ENCODE peak calls at places on chromosomes 16 and 17, in ten cellular contexts. F, L, Q, A, O, R, D, K, Y and V are unnamed samples.

GRCh38 chr16:29727452-29727851 is 18.3 kb downstream of the C16orf54 start:
- DNase-seq in F (no peak), L (no peak), Q (no peak), A (no peak), O (no peak), R (no peak), D (no peak), K (no peak), Y (no peak), V (no peak)

GRCh38 chr17:14201087-14201486 is 35.6 kb downstream of the CDRT15 start:
- DNase-seq in F (peak), L (no peak), Q (no peak), A (no peak), O (peak), R (no peak), D (no peak), K (no peak), Y (no peak), V (no peak)

GRCh38 chr16:59259964-59260348 is 525.8 kb upstream of the GOT2 start:
- DNase-seq in F (no peak), L (no peak), Q (no peak), A (no peak), O (no peak), R (no peak), D (no peak), K (no peak), Y (no peak), V (no peak)

GRCh38 chr16:68281368-68282063 is 17.2 kb downstream of the SLC7A6 start:
- DNase-seq in F (no peak), L (no peak), Q (no peak), A (no peak), O (no peak), R (no peak), D (no peak), K (no peak), Y (no peak), V (no peak)

GRCh38 chr17:66240630-66241029 is 11.4 kb upstream of the APOH start:
- DNase-seq in F (peak), L (no peak), Q (no peak), A (no peak), O (peak), R (no peak), D (no peak), K (no peak), Y (no peak), V (peak)

GRCh38 chr17:61000911-61001310 is 323.3 kb downstream of the BCAS3 start:
- DNase-seq in F (peak), L (no peak), Q (no peak), A (no peak), O (peak), R (no peak), D (no peak), K (no peak), Y (no peak), V (peak)

GRCh38 chr17:4319221-4319620 is 47.3 kb downstream of the UBE2G1 start:
- DNase-seq in F (no peak), L (no peak), Q (no peak), A (no peak), O (no peak), R (no peak), D (no peak), K (no peak), Y (no peak), V (peak)

GRCh38 chr17:5526821-5527598 is 40.6 kb downstream of the MIS12 start:
- DNase-seq in F (peak), L (no peak), Q (peak), A (no peak), O (peak), R (no peak), D (no peak), K (peak), Y (peak), V (peak)

GRCh38 chr16:52494145-52494544 is 52.8 kb downstream of the TOX3 start:
- DNase-seq in F (no peak), L (no peak), Q (no peak), A (no peak), O (no peak), R (no peak), D (no peak), K (no peak), Y (no peak), V (no peak)

GRCh38 chr16:77738706-77739105 is 16.4 kb downstream of the NUDT7 start:
- DNase-seq in F (no peak), L (no peak), Q (no peak), A (no peak), O (no peak), R (no peak), D (no peak), K (no peak), Y (no peak), V (peak)

GRCh38 chr16:27721548-27722265 is 171.8 kb downstream of the KATNIP start:
- DNase-seq in F (peak), L (no peak), Q (peak), A (peak), O (peak), R (no peak), D (peak), K (no peak), Y (peak), V (no peak)

GRCh38 chr17:83128306-83129240 is 49.2 kb downstream of the METRNL start:
- DNase-seq in F (no peak), L (peak), Q (peak), A (peak), O (no peak), R (peak), D (no peak), K (no peak), Y (no peak), V (no peak)

GRCh38 chr16:27973678-27974077 is 89.8 kb downstream of the GSG1L start:
- DNase-seq in F (no peak), L (no peak), Q (no peak), A (peak), O (no peak), R (no peak), D (no peak), K (no peak), Y (no peak), V (no peak)

GRCh38 chr16:54342966-54343365 is 56.4 kb upstream of the IRX3 start:
- DNase-seq in F (no peak), L (no peak), Q (no peak), A (no peak), O (no peak), R (no peak), D (no peak), K (no peak), Y (no peak), V (peak)

GRCh38 chr16:68776821-68777485 is 39.9 kb downstream of the CDH1 start:
- DNase-seq in F (no peak), L (no peak), Q (no peak), A (no peak), O (no peak), R (no peak), D (no peak), K (no peak), Y (no peak), V (peak)

GRCh38 chr16:49515016-49515415 is 141.4 kb downstream of the C16orf78 start:
- DNase-seq in F (no peak), L (no peak), Q (no peak), A (no peak), O (no peak), R (no peak), D (no peak), K (no peak), Y (no peak), V (no peak)

DNA sequence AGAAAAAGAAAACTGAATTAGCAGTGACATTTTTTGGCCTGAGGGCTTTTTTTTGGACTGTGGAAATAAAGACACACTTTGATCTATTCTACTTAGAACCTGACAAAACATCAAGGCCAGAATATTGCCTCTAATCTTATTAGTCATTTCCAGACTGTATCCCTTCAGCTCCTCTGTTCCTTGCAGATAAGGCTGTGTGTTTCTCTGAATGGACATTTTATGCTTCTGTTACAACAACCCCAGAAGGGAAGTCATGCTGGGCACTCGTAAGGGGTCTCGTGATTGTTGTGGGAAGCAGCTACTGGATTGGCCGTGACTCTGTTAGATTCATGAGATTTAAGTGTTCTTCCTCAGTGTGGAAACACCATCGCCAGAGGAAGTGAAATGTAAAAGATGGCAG is 31.7 kb upstream of the HS3ST2 start:
- DNase-seq in F (no peak), L (no peak), Q (no peak), A (no peak), O (no peak), R (no peak), D (no peak), K (no peak), Y (peak), V (no peak)
- H3K4me3 ChIP-seq in F (no peak), L (no peak), Q (no peak), A (no peak), O (no peak), R (no peak), D (no peak), K (no peak), Y (no peak), V (no peak)

GRCh38 chr17:10034719-10035475 is 129.8 kb upstream of the RCVRN start:
- DNase-seq in F (no peak), L (no peak), Q (no peak), A (no peak), O (no peak), R (no peak), D (no peak), K (no peak), Y (no peak), V (no peak)
- H3K4me3 ChIP-seq in F (no peak), L (peak), Q (peak), A (no peak), O (no peak), R (peak), D (no peak), K (no peak), Y (no peak), V (no peak)

GRCh38 chr17:68200689-68201424 is 47.0 kb upstream of the AMZ2 start:
- DNase-seq in F (peak), L (peak), Q (no peak), A (peak), O (peak), R (peak), D (peak), K (peak), Y (peak), V (peak)

GRCh38 chr17:68207651-68208253 is 40.1 kb upstream of the AMZ2 start:
- DNase-seq in F (no peak), L (no peak), Q (no peak), A (peak), O (no peak), R (peak), D (no peak), K (no peak), Y (no peak), V (no peak)

GRCh38 chr17:68201425-68201785 is 46.4 kb upstream of the AMZ2 start:
- DNase-seq in F (no peak), L (no peak), Q (no peak), A (peak), O (no peak), R (no peak), D (no peak), K (no peak), Y (no peak), V (no peak)

GRCh38 chr17:68205251-68205807 is 42.5 kb upstream of the AMZ2 start:
- DNase-seq in F (peak), L (peak), Q (peak), A (peak), O (peak), R (peak), D (peak), K (peak), Y (peak), V (peak)

DNA sequence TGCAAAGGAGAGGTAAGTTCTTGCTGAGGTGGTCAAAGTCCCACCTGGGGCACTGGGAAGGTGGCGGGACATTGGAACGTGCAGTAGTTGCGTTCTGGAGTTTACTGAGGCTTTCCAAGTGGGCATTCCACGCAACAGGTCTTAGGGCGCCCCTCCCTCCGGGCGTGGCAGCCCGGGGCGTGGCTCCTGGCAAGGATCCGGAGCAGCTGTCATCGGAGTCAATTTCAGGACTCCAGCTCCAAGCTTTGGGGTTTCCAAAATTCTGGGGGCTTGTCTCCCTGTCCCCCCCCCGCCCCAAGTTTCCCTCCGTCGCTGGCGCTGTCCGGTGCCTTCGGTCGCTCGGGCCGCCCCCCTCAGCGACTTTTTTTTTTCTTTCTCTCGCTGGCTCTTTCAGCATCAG is 43.1 kb upstream of the AMZ2 start:
- DNase-seq in F (no peak), L (peak), Q (no peak), A (peak), O (no peak), R (peak), D (no peak), K (peak), Y (no peak), V (no peak)
- H3K4me3 ChIP-seq in F (peak), L (peak), Q (peak), A (peak), O (peak), R (peak), D (peak), K (peak), Y (peak), V (peak)

GRCh38 chr16:85334718-85335583 is 222.7 kb upstream of the CIBAR2 start:
- DNase-seq in F (no peak), L (no peak), Q (no peak), A (no peak), O (no peak), R (peak), D (no peak), K (no peak), Y (no peak), V (no peak)
- H3K4me3 ChIP-seq in F (no peak), L (peak), Q (no peak), A (no peak), O (no peak), R (no peak), D (no peak), K (no peak), Y (no peak), V (no peak)

DNA sequence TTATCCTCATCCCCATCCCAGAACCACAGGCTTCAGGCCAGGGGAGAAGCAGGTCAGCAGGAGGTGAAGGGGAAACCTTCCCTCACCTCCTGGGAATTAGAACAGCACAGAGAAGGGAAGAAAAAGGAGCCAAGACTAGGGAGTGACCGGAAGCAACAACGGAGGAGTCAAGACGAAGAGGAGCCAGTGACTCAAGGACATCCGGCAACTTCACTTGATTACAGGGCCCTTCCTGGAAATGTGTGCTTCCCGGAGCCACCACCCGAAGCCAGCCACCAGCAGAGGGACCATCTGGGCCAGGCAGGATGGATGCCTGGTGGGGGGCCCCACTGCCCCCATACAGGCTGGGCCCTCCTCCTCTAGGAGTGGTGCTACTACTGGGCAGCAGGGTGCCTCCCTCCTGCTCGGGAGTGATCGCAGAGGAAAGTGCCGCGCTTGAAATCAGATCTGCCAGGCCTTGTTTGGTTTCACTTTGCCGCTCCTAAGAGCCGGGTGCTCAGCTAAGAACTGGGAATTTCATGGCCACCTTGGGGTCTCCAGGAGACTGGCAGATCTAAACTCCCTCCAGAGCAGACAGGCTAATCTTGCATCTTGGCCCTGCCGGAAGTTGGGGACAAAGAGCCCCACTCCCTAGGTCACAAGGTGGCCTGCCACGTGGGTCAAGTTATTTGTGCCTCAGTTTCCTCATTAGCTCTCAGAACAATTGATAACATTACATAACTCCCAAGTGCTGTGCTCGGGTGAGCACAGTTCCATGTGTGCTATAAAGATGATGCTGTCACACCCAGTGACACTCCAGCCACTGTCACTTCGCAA is 6.6 kb downstream of the CDC42EP4 start:
- DNase-seq in F (peak), L (peak), Q (no peak), A (peak), O (peak), R (peak), D (peak), K (peak), Y (peak), V (peak)
- H3K4me3 ChIP-seq in F (peak), L (peak), Q (peak), A (no peak), O (peak), R (peak), D (peak), K (peak), Y (peak), V (peak)

DNA sequence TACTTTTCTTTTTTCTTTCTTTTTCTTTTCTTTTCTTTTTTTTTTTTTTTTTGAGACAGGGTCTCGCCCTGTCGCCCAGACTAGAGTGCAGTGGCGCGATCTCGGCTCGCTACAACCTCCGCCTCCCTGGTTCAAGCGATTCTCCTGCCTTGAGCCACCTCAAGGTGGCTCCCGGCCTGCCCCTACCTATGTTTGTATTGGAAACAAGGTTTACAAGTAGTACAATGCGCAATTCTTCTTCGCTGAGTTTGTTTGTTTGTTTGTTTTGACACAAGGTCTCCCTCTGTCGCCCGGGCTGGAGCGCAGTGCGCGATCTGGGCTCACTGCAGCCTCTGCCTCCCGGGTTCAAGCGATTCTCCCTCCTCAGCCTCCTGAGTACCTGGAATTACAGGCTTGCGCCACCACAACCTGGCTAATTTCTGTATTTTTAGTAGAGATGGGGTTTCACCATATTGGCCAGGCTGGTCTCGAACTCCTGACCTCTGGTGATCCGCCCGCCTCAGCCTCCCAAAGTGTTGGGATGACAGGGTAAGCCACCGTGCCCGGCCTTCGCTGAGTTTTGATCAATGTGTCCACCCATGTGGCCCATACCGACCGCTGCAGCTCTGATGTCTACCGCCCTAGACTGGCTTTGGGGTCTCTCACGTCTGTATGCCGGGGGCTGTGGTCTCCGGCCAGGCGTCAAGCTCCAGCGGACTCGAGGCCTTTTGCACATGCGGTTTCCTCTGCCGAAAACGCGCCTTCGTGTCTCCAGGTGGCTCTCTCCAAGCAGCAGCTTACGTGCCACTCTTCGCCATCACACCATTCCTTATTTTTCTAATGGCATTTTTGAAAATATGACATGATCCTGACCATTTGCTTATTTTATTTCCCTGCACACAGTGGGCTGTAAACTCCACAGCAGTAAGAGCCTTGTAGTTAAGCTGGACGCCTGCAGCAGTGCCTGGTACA is 1.1 kb upstream of the YBX2 start:
- DNase-seq in F (no peak), L (no peak), Q (no peak), A (no peak), O (no peak), R (no peak), D (no peak), K (no peak), Y (no peak), V (no peak)
- H3K4me3 ChIP-seq in F (no peak), L (peak), Q (peak), A (no peak), O (no peak), R (no peak), D (no peak), K (peak), Y (peak), V (peak)

GRCh38 chr16:57621521-57622268 is 6.7 kb upstream of the ADGRG1 start:
- DNase-seq in F (no peak), L (peak), Q (peak), A (peak), O (no peak), R (peak), D (no peak), K (no peak), Y (no peak), V (peak)

GRCh38 chr16:57620316-57621231 is 7.9 kb upstream of the ADGRG1 start:
- DNase-seq in F (no peak), L (peak), Q (peak), A (peak), O (no peak), R (no peak), D (no peak), K (no peak), Y (no peak), V (peak)

GRCh38 chr16:57618306-57619132 is 9.9 kb upstream of the ADGRG1 start:
- DNase-seq in F (no peak), L (peak), Q (peak), A (peak), O (no peak), R (no peak), D (peak), K (no peak), Y (no peak), V (peak)

GRCh38 chr16:57619133-57619605 is 9.3 kb upstream of the ADGRG1 start:
- DNase-seq in F (no peak), L (no peak), Q (peak), A (no peak), O (no peak), R (no peak), D (no peak), K (no peak), Y (no peak), V (no peak)

DNA sequence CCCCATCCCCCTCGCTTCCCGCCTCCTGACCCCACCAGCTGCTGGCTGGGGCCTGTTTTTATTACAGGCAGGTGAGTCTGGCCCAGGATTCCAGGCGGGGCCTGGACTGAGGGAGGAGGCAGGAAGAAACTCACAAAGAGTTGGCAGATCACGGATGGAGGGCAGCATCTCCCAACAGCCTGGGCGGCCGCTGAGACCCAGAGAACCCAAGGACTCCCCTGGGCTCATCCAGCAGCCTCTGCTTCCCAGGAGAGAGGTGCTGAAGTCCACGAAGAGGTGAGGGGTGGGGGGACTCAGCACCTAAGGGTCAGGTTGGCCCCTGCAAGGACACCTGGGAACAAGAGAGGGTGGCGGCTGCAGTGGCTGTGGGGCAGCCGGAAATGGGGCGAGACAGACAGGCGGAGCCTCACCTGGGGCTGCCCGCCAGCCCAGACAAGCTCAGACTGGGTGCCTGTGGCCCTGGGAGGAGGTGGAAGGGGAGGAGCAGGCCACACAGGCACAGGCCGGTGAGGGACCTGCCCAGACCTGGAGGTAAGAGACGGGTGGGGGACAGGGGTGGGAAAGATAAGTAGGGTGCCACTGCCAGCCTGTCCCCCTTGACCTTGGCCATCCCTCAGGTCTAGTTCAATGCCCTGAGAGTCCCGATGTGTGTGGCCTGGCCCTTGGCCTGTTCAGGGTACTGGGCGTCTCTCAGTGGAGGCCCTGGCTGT is 8.7 kb upstream of the ADGRG1 start:
- DNase-seq in F (no peak), L (peak), Q (peak), A (peak), O (no peak), R (no peak), D (peak), K (no peak), Y (no peak), V (peak)
- H3K4me3 ChIP-seq in F (no peak), L (peak), Q (no peak), A (no peak), O (no peak), R (peak), D (no peak), K (no peak), Y (no peak), V (peak)